ENCODE peak calls at places on chromosomes 5 and 9, in eight cellular contexts. Q, M, Y, R, C, B, S and G are unnamed samples.

GRCh38 chr5:103434057-103434456 is 128.5 kb downstream of the NUDT12 start:
- DNase-seq in M (peak), B (no peak), S (peak), Y (no peak), Q (peak), C (no peak), R (no peak), G (no peak)

GRCh38 chr5:112634166-112634565 is 103.5 kb upstream of the APC start:
- DNase-seq in B (no peak), Q (no peak), M (no peak), S (no peak), Y (no peak), C (no peak), R (no peak), G (no peak)

GRCh38 chr9:89477811-89478583 is 19.9 kb downstream of the SEMA4D start:
- DNase-seq in C (no peak), S (no peak), B (no peak), Q (no peak), M (no peak), Y (peak), R (no peak), G (no peak)

GRCh38 chr9:110143969-110144545 is 63.9 kb downstream of the C9orf152 start:
- DNase-seq in Q (no peak), S (no peak), C (no peak), R (no peak), Y (no peak), M (no peak), B (peak), G (peak)

GRCh38 chr5:168768172-168768571 is 189.0 kb upstream of the PANK3 start:
- DNase-seq in C (no peak), M (no peak), B (no peak), Y (no peak), S (no peak), Q (no peak), R (no peak), G (no peak)

GRCh38 chr9:19028835-19029451 is 4.1 kb downstream of the SAXO1 start:
- DNase-seq in M (peak), R (peak), Q (peak), C (peak), Y (peak), S (peak), B (peak), G (peak)

GRCh38 chr9:69946800-69947437 is 96.7 kb upstream of the MAMDC2 start:
- DNase-seq in S (no peak), R (no peak), C (no peak), Q (no peak), M (no peak), B (no peak), Y (peak), G (no peak)

GRCh38 chr9:78921341-78921740 is 624.4 kb downstream of the PSAT1 start:
- DNase-seq in Q (no peak), C (no peak), S (no peak), R (no peak), Y (no peak), M (no peak), B (no peak), G (no peak)